ENCODE peak calls at places on chromosomes 4 and X, in eight cellular contexts. A, H, M, D, Y, B, E and V are unnamed samples.

GRCh38 chr4:91282217-91282616 is 1021.5 kb upstream of the GRID2 start:
- DNase-seq in A (no peak), H (no peak), M (no peak), D (no peak), Y (no peak), B (no peak), E (no peak), V (no peak)

GRCh38 chr4:8394806-8395205 is 45.7 kb downstream of the ACOX3 start:
- DNase-seq in A (no peak), H (no peak), M (no peak), D (no peak), Y (no peak), B (no peak), E (peak; percentile 1), V (no peak)

GRCh38 chr4:187167126-187167525 is 443.5 kb upstream of the FAT1 start:
- DNase-seq in A (no peak), H (no peak), M (no peak), D (peak; percentile 41), Y (no peak), B (no peak), E (no peak), V (peak; percentile 41)

GRCh38 chr4:20326977-20327376 is 75.3 kb downstream of the SLIT2 start:
- DNase-seq in A (no peak), H (peak; percentile 66), M (no peak), D (no peak), Y (no peak), B (no peak), E (peak; percentile 80), V (no peak)

GRCh38 chr4:147638942-147639341 is 21.7 kb downstream of the TMEM184C start:
- DNase-seq in A (no peak), H (no peak), M (no peak), D (no peak), Y (no peak), B (no peak), E (peak; percentile 46), V (no peak)

GRCh38 chrX:40172169-40172979 is 74.6 kb upstream of the BCOR start:
- DNase-seq in A (no peak), H (peak; percentile 77), M (peak; percentile 90), D (peak; percentile 64), Y (peak; percentile 88), B (peak; percentile 61), E (peak; percentile 76), V (peak; percentile 69)

GRCh38 chr4:19329077-19329476 is 922.6 kb upstream of the SLIT2 start:
- DNase-seq in A (no peak), H (no peak), M (no peak), D (no peak), Y (no peak), B (no peak), E (no peak), V (no peak)

GRCh38 chr4:15638418-15638817 is 16.7 kb downstream of the FBXL5 start:
- DNase-seq in A (no peak), H (no peak), M (no peak), D (no peak), Y (no peak), B (no peak), E (no peak), V (no peak)

GRCh38 chr4:7045553-7045952 is 2.4 kb downstream of the TADA2B start:
- DNase-seq in A (no peak), H (no peak), M (no peak), D (no peak), Y (peak; percentile 30), B (no peak), E (no peak), V (no peak)

DNA sequence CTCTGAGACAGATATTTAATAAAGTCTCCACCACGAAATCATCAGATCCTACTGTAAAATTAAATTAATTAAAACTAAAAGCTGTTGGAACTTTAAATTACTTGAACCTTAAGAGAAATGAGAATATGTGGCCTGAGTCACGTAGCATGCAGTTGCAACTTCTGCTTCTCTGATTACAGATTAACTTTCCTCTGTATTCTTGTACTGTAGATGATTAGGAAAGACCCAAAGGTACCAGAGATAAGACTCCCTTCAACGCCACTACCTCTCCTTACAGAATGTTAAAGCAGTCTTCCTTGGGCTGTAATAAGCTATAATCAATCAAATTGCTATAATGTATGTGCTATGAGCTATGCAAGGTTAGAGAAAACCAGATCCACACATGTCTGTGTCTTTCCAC is 47.9 kb downstream of the FAM13A start:
- DNase-seq in A (no peak), H (no peak), M (no peak), D (no peak), Y (no peak), B (no peak), E (no peak), V (no peak)
- H3K36me3 ChIP-seq in A (no peaks in the 10 kb centered on the region), H (no peaks in the 10 kb centered on the region), M (no peaks in the 10 kb centered on the region), D (no peaks in the 10 kb centered on the region), Y (peaks cover 2% of the 10 kb centered on the region), B (no peaks in the 10 kb centered on the region), E (peaks cover 20% of the 10 kb centered on the region), V (no peaks in the 10 kb centered on the region)

DNA sequence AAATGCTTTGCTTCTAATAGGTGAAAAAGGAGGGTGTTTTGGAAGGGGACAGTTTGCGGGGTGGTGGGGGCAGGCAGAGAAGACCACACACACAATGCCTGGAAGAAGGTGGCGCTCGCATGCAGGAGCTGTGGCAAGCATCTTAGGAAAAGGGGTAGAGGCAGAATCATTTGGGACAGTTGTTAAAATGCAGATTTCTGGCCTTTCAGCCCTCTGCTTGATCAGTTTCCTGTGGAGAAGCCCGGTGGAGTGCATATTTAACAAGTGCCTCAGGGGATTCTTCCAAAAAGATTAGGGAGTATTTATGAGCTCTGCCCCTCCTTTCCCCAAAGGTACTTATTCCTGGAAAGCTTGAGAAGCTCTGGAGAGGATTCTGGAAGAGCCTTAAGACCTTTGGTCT is 4.8 kb downstream of the NOCT start:
- DNase-seq in A (no peak), H (no peak), M (no peak), D (no peak), Y (no peak), B (no peak), E (no peak), V (no peak)
- H3K4me3 ChIP-seq in A (no peak overlapping the region), H (no peak overlapping the region), M (peak overlapping the region; percentile 11), D (no peak overlapping the region), Y (no peak overlapping the region), B (no peak overlapping the region), E (no peak overlapping the region), V (no peak overlapping the region)

GRCh38 chr4:53432528-53433424 is 55.3 kb downstream of the FIP1L1 start:
- DNase-seq in A (no peak), H (no peak), M (no peak), D (no peak), Y (no peak), B (no peak), E (peak; percentile 19), V (no peak)

GRCh38 chr4:53441564-53441963 is 64.1 kb downstream of the FIP1L1 start:
- DNase-seq in A (no peak), H (no peak), M (no peak), D (no peak), Y (no peak), B (no peak), E (no peak), V (no peak)

GRCh38 chr4:53431052-53431451 is 53.6 kb downstream of the FIP1L1 start:
- DNase-seq in A (peak; percentile 15), H (no peak), M (no peak), D (no peak), Y (no peak), B (no peak), E (no peak), V (no peak)

GRCh38 chr4:53436251-53436650 is 58.8 kb downstream of the FIP1L1 start:
- DNase-seq in A (no peak), H (peak; percentile 68), M (no peak), D (no peak), Y (no peak), B (no peak), E (no peak), V (no peak)
- H3K36me3 ChIP-seq in A (peaks cover 44% of the 10 kb centered on the region), H (peaks cover 25% of the 10 kb centered on the region), M (no peaks in the 10 kb centered on the region), D (no peaks in the 10 kb centered on the region), Y (no peaks in the 10 kb centered on the region), B (no peaks in the 10 kb centered on the region), E (peaks cover 52% of the 10 kb centered on the region), V (peaks cover 6% of the 10 kb centered on the region)

GRCh38 chrX:6228720-6229119 is at the start of gene NLGN4X:
- DNase-seq in A (no peak), H (no peak), M (no peak), D (no peak), Y (no peak), B (no peak), E (no peak), V (no peak)

GRCh38 chrX:6226646-6227444 is 1.8 kb downstream of the NLGN4X start:
- DNase-seq in A (no peak), H (no peak), M (peak; percentile 63), D (no peak), Y (peak; percentile 70), B (no peak), E (no peak), V (no peak)

GRCh38 chrX:6226053-6226645 is 2.5 kb downstream of the NLGN4X start:
- DNase-seq in A (no peak), H (no peak), M (peak; percentile 55), D (no peak), Y (peak; percentile 73), B (no peak), E (no peak), V (no peak)

GRCh38 chrX:6225307-6226052 is 3.2 kb downstream of the NLGN4X start:
- DNase-seq in A (no peak), H (no peak), M (no peak), D (no peak), Y (no peak), B (no peak), E (no peak), V (no peak)

DNA sequence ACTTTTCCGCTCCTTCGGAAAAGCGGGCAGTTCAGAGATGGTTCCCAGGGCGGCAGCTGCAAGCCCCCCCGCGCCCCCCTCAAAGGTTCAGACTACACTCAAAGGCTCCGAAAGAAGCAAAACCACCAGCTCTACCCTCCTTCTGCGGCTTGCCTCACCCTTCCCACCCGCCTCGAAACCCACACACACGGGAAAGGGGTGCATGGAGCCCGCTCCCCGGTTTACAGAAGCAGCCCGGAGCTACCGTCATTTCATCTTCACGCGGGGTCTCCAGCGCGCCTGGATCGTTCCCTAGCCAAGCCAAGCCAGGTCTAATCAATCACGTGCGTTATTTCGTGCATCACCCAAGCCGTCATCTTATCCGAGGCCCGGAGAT is 1.2 kb downstream of the NLGN4X start:
- DNase-seq in A (no peak), H (no peak), M (no peak), D (no peak), Y (no peak), B (no peak), E (no peak), V (no peak)
- H3K4me3 ChIP-seq in A (no peak overlapping the region), H (no peak overlapping the region), M (no peak overlapping the region), D (no peak overlapping the region), Y (no peak overlapping the region), B (peak overlapping the region; percentile 26), E (no peak overlapping the region), V (no peak overlapping the region)

GRCh38 chr4:78524009-78524408 is 27.6 kb upstream of the ANXA3 start:
- DNase-seq in A (no peak), H (no peak), M (no peak), D (no peak), Y (no peak), B (no peak), E (no peak), V (no peak)
- H3K36me3 ChIP-seq in A (no peaks in the 10 kb centered on the region), H (peaks cover 5% of the 10 kb centered on the region), M (peaks cover 4% of the 10 kb centered on the region), D (no peaks in the 10 kb centered on the region), Y (no peaks in the 10 kb centered on the region), B (no peaks in the 10 kb centered on the region), E (no peaks in the 10 kb centered on the region), V (no peaks in the 10 kb centered on the region)